ENCODE peak calls at places on chromosomes 2 and 18, in nine cellular contexts. D is AG08395; S is fibroblast of mammary gland; J is stimulated activated CD4-positive, alpha-beta T cell treated with anti-CD3 and anti-CD28 coated beads, Interleukin-15, amount 100 ng/mL, for 24 hours; V is GDM1; C is posterior cingulate gyrus; K is activated CD4-positive, alpha-beta T cell treated with anti-CD3 and anti-CD28 coated beads for 1 hour; A is hypothalamus; B is upper lobe of right lung. E is an unnamed sample.

GRCh38 chr2:201413143-201413542 is 38.1 kb downstream of the TRAK2 start:
- DNase-seq in B (no peak), K (no peak), S (no peak), C (no peak), D (no peak), A (no peak), J (no peak), V (no peak), E (no peak)

GRCh38 chr18:67525328-67526110 is 9.0 kb upstream of the DSEL start:
- DNase-seq in B (no peak), V (no peak), J (no peak), S (peak), A (peak), K (no peak), D (peak), C (peak), E (no peak)

GRCh38 chr18:62721837-62722795 is 6.8 kb downstream of the PHLPP1 start:
- DNase-seq in K (no peak), V (no peak), D (no peak), S (no peak), B (no peak), A (peak), C (no peak), J (no peak), E (no peak)

GRCh38 chr2:49686291-49686690 is 532.0 kb upstream of the FSHR start:
- DNase-seq in V (no peak), A (no peak), K (no peak), D (no peak), C (no peak), J (no peak), S (no peak), B (no peak), E (no peak)

GRCh38 chr2:217875556-217876252 is 127.1 kb downstream of the TNS1 start:
- DNase-seq in K (no peak), J (no peak), B (no peak), C (no peak), A (no peak), D (peak), S (no peak), V (no peak), E (no peak)

GRCh38 chr2:80311304-80311703 is 6.8 kb upstream of the LRRTM1 start:
- DNase-seq in S (no peak), V (no peak), J (no peak), D (no peak), B (no peak), A (no peak), K (no peak), C (no peak), E (no peak)

GRCh38 chr2:8009010-8009597 is 672.8 kb upstream of the ID2 start:
- DNase-seq in J (no peak), C (no peak), K (no peak), B (no peak), D (peak), V (no peak), A (no peak), S (peak), E (no peak)

GRCh38 chr2:233820766-233821105 is 33.6 kb downstream of the HJURP start:
- DNase-seq in D (no peak), C (peak), J (no peak), V (no peak), S (no peak), K (no peak), A (no peak), B (peak), E (no peak)

GRCh38 chr2:210356944-210357343 is 42.0 kb upstream of the MYL1 start:
- DNase-seq in K (no peak), C (no peak), J (no peak), D (no peak), A (no peak), V (no peak), B (no peak), S (no peak), E (no peak)

GRCh38 chr2:42084231-42084671 is 36.4 kb downstream of the PKDCC start:
- DNase-seq in C (peak), S (peak), A (no peak), V (no peak), D (peak), K (no peak), J (no peak), B (no peak), E (no peak)

E was measured in natural killer cell.